ENCODE peak calls at places on chromosomes 6 and 20, in four cellular contexts. K is mesenchymal stem cell, C is IMR-90, X is neuronal stem cell. W is an unnamed sample.

GRCh38 chr6:167708501-167709094 is 118.1 kb upstream of the AFDN start:
- DNase-seq in K (no peak), C (no peak), X (no peak), W (no peak)

GRCh38 chr20:25863536-25864325 is 167.1 kb upstream of the ZNF337 start:
- DNase-seq in K (no peak), C (no peak), X (no peak), W (peak; percentile 60)

GRCh38 chr6:161403717-161404116 is 129.9 kb upstream of the AGPAT4 start:
- DNase-seq in K (no peak), C (no peak), X (no peak), W (no peak)

GRCh38 chr20:57476641-57477461 is 48.1 kb downstream of the CTCFL start:
- DNase-seq in K (no peak), C (no peak), X (no peak), W (no peak)

GRCh38 chr20:16005612-16006493 is 567.4 kb downstream of the KIF16B start:
- DNase-seq in K (no peak), C (no peak), X (peak; percentile 88), W (no peak)

GRCh38 chr6:72861935-72862432 is 240.1 kb downstream of the KCNQ5 start:
- DNase-seq in K (peak; percentile 60), C (peak; percentile 57), X (no peak), W (no peak)

GRCh38 chr6:119110601-119111548 is 32.4 kb upstream of the FAM184A start:
- DNase-seq in K (peak; percentile 66), C (peak; percentile 56), X (peak; percentile 21), W (no peak)

GRCh38 chr6:167212716-167213011 is 54.9 kb upstream of the GPR31 start:
- DNase-seq in K (no peak), C (no peak), X (no peak), W (no peak)

GRCh38 chr6:134851548-134851947 is 98.4 kb downstream of the ALDH8A1 start:
- DNase-seq in K (no peak), C (no peak), X (no peak), W (no peak)

GRCh38 chr6:38646166-38646565 is 6.4 kb upstream of the BTBD9 start:
- DNase-seq in K (no peak), C (peak; percentile 16), X (no peak), W (no peak)

DNA sequence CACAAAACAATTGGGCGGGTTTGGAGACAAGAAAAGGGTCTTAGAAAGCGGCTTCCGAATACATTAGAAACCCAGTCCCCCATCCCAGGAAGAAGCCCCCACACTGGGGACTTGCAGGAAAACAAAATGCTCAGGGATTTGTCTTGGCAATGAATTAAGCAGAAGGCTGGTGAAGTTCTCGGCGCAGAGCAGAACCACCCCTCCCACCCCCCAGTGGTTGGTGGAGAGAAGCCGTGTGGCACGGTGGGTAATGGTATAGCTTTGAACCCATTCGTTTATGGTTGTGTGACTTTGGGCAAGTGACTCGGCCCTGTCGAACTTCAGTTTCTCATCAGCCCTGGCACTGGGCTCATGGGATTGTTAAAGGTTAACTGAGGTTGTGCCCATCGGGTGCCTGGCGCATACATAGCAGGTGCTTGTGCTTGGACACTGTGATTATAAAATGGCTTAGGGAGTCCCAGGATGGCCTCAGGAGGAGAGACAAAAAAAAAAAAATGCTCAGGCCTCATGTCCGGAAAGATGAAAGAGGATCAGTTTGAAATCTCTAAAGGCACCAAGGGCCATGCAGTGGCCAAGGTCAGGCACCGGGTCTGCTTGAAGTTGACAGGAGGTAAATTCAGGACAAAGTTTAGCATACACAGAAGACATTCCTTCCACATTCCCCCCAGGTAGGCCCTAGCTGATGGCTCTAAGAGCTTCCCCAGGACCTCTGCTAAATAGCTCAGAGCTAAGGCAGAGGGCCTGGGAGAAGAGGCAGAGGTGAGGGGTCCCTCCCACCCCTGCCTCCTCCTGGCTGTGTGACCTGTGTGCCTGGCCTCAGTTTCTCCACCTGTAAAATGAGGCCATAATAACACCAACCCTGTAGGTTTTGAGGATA is 120.1 kb upstream of the PTPN1 start:
- DNase-seq in K (no peak), C (no peak), X (no peak), W (no peak)
- H3K23ac ChIP-seq in K (no peak overlapping the region), C (no peak overlapping the region), X (no peak overlapping the region), W (no peak overlapping the region)

GRCh38 chr6:37500294-37500608 is 558 bp upstream of the CCDC167 start:
- DNase-seq in K (no peak), C (no peak), X (no peak), W (no peak)

GRCh38 chr6:37501632-37502466 is 2.2 kb upstream of the CCDC167 start:
- DNase-seq in K (no peak), C (no peak), X (no peak), W (no peak)

GRCh38 chr6:37502703-37503485 is 3.2 kb upstream of the CCDC167 start:
- DNase-seq in K (no peak), C (no peak), X (no peak), W (no peak)

GRCh38 chr6:37496951-37497885 is 2.5 kb downstream of the CCDC167 start:
- DNase-seq in K (no peak), C (no peak), X (no peak), W (no peak)

DNA sequence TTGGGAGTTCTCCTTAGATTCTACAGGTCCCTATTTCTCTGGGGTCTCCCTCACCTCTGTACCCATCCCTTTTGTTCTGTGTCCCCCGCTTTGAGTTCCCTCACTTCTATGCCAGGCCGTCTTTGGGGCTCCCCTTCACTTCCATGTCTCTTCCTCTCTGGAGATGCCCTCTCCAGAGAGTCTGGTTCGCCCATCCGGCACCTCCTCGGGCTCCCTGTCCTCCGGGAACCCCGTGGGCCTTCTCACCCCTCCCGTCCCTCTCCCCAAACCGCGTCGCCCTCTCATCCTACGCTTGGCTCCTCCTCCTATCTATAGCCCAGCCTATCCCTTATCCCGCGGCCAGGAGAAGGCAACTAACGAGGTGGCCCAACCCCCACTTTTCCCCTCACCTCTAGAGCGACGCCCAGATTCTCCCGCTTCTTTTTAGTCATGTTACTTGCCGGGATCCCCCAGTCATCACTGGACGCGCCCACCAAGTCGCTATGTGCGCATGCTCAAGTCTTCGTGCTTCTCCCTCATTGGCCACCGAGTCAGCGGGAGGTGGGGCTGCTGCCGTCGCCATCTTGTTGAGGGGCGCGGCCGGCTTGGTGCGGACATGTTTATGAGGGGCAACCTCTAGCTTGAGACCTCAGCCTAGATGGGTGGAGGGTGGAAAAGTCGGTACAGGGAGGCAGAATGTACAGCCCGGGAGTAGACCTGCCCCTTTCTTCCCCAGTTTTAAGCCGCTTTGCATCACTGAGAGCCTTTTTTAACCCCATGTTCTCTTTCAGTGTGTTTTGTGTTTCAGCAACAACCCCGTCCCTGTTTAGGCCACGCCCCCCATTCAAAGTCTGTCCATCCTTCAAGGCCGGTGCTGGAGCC is at the start of gene CCDC167:
- DNase-seq in K (peak; percentile 97), C (peak; percentile 96), X (peak; percentile 100), W (peak; percentile 100)
- H3K14ac ChIP-seq in K (peak within 1 kb of the TSS; percentile 83), C (peak within 1 kb of the TSS; percentile 92), X (no peak within 1 kb of the TSS), W (peak within 1 kb of the TSS; percentile 90)

GRCh38 chr6:21262504-21262903 is 331.0 kb upstream of the SOX4 start:
- DNase-seq in K (no peak), C (no peak), X (no peak), W (no peak)

GRCh38 chr6:21265264-21266044 is 328.1 kb upstream of the SOX4 start:
- DNase-seq in K (no peak), C (peak; percentile 5), X (no peak), W (no peak)

GRCh38 chr6:21263531-21264287 is 329.8 kb upstream of the SOX4 start:
- DNase-seq in K (peak; percentile 26), C (no peak), X (no peak), W (no peak)

GRCh38 chr6:21259660-21260059 is 333.9 kb upstream of the SOX4 start:
- DNase-seq in K (no peak), C (no peak), X (no peak), W (no peak)

DNA sequence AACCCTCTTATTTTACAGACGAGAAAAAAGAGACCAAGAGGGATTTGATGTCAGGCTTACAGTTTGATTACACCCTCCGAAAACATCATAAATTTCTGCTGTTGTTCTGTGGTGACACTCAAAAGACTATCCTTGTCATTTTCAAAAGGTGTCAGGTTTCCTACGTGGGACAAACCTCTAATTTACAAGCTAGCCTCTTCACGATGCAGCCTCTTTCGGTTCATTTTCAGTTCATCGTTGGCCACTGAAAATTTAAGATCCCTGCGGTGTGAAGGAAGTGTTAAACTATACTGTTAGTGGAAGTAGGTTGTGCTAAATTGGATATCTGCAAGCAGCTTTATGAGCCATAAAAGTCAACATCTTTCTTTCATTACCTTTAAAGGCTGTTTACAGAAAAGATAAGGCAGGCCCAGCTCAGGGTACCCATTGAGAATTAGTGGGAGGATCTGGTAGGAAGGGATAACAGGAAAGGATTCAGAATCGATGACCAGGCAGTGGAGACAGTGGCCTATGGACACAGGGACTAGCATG is 329.2 kb upstream of the SOX4 start:
- DNase-seq in K (no peak), C (no peak), X (no peak), W (no peak)
- H3K23ac ChIP-seq in K (no peak overlapping the region), C (no peak overlapping the region), X (no peak overlapping the region), W (no peak overlapping the region)

GRCh38 chr20:46635514-46636091 is 15.7 kb downstream of the SLC13A3 start:
- DNase-seq in K (no peak), C (no peak), X (no peak), W (no peak)

GRCh38 chr20:46634528-46634927 is 16.7 kb downstream of the SLC13A3 start:
- DNase-seq in K (no peak), C (no peak), X (no peak), W (no peak)

GRCh38 chr20:46637861-46638366 is 13.3 kb downstream of the SLC13A3 start:
- DNase-seq in K (no peak), C (no peak), X (no peak), W (no peak)

GRCh38 chr20:46636981-46637860 is 14.0 kb downstream of the SLC13A3 start:
- DNase-seq in K (no peak), C (no peak), X (no peak), W (no peak)

DNA sequence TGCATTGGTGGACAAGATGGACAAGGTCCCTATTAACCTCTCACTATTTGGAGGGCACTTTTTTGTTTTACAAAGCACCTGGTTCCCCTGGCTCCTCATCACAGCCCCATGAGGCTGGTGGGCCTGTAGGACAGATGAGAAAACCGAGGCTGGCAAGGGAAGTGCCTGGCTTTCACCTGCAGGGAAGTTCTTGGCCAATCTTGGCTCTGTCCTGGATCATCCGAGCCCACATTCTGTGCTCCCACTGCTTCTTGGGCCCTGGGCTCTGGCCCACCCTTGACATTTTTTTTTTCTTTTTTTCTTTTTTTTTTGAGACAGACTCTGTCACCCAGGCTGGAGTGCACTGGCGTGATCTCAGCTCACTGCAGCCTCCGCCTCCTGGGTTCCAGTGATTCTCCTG is 14.7 kb downstream of the SLC13A3 start:
- DNase-seq in K (no peak), C (no peak), X (no peak), W (no peak)
- H3K14ac ChIP-seq in K (no peak overlapping the region), C (no peak overlapping the region), X (no peak overlapping the region), W (no peak overlapping the region)